ENCODE peak calls at places on chromosomes 2 and 18, in six cellular contexts. One of them, this sample, is unnamed.

GRCh38 chr2:9703085-9703641 is 72.4 kb upstream of the YWHAQ start:
- DNase-seq in endothelial cell of umbilical vein: no peak
- DNase-seq in K562: no peak
- DNase-seq in A549: peak; percentile 90
- DNase-seq in GM12878: no peak
- DNase-seq in HepG2: peak; percentile 39
- DNase-seq in this sample: peak; percentile 58

GRCh38 chr18:12991839-12992216 is 666 bp downstream of the CEP192 start:
- DNase-seq in endothelial cell of umbilical vein: no peak
- DNase-seq in K562: no peak
- DNase-seq in A549: no peak
- DNase-seq in GM12878: no peak
- DNase-seq in HepG2: no peak
- DNase-seq in this sample: no peak

GRCh38 chr2:207501797-207502196 is 28.0 kb upstream of the CREB1 start:
- DNase-seq in endothelial cell of umbilical vein: no peak
- DNase-seq in K562: no peak
- DNase-seq in A549: no peak
- DNase-seq in GM12878: no peak
- DNase-seq in HepG2: no peak
- DNase-seq in this sample: peak; percentile 30

GRCh38 chr2:43778233-43778632 is 4.4 kb downstream of the DYNC2LI1 start:
- DNase-seq in endothelial cell of umbilical vein: no peak
- DNase-seq in K562: no peak
- DNase-seq in A549: no peak
- DNase-seq in GM12878: no peak
- DNase-seq in HepG2: no peak
- DNase-seq in this sample: no peak

GRCh38 chr2:204175552-204176271 is 239.1 kb downstream of the ICOS start:
- DNase-seq in endothelial cell of umbilical vein: no peak
- DNase-seq in K562: no peak
- DNase-seq in A549: no peak
- DNase-seq in GM12878: no peak
- DNase-seq in HepG2: peak; percentile 34
- DNase-seq in this sample: no peak

GRCh38 chr2:57943271-57943670 is 103.3 kb upstream of the VRK2 start:
- DNase-seq in endothelial cell of umbilical vein: no peak
- DNase-seq in K562: no peak
- DNase-seq in A549: no peak
- DNase-seq in GM12878: no peak
- DNase-seq in HepG2: no peak
- DNase-seq in this sample: no peak

GRCh38 chr2:62787381-62787780 is 81.9 kb downstream of the EHBP1 start:
- DNase-seq in endothelial cell of umbilical vein: peak; percentile 69
- DNase-seq in K562: no peak
- DNase-seq in A549: no peak
- DNase-seq in GM12878: no peak
- DNase-seq in HepG2: no peak
- DNase-seq in this sample: peak; percentile 58

GRCh38 chr18:65091737-65092329 is 659.0 kb upstream of the CDH7 start:
- DNase-seq in endothelial cell of umbilical vein: no peak
- DNase-seq in K562: peak; percentile 1
- DNase-seq in A549: no peak
- DNase-seq in GM12878: no peak
- DNase-seq in HepG2: peak; percentile 14
- DNase-seq in this sample: peak; percentile 34

GRCh38 chr2:48433682-48434081 is 96.3 kb upstream of the STON1 start:
- DNase-seq in endothelial cell of umbilical vein: no peak
- DNase-seq in K562: no peak
- DNase-seq in A549: no peak
- DNase-seq in GM12878: no peak
- DNase-seq in HepG2: no peak
- DNase-seq in this sample: no peak

GRCh38 chr2:189412330-189412953 is 28.8 kb upstream of the WDR75 start:
- DNase-seq in endothelial cell of umbilical vein: peak; percentile 72
- DNase-seq in K562: peak; percentile 22
- DNase-seq in A549: peak; percentile 12
- DNase-seq in GM12878: no peak
- DNase-seq in HepG2: peak; percentile 39
- DNase-seq in this sample: peak; percentile 55

GRCh38 chr18:56815926-56816325 is 164.8 kb downstream of the WDR7 start:
- DNase-seq in endothelial cell of umbilical vein: no peak
- DNase-seq in K562: no peak
- DNase-seq in A549: peak; percentile 49
- DNase-seq in GM12878: no peak
- DNase-seq in HepG2: peak; percentile 48
- DNase-seq in this sample: no peak

GRCh38 chr2:202669841-202670240 is 35.1 kb downstream of the FAM117B start:
- DNase-seq in endothelial cell of umbilical vein: no peak
- DNase-seq in K562: no peak
- DNase-seq in A549: no peak
- DNase-seq in GM12878: peak; percentile 35
- DNase-seq in HepG2: no peak
- DNase-seq in this sample: no peak

GRCh38 chr2:51997571-51997970 is 965.6 kb upstream of the NRXN1 start:
- DNase-seq in endothelial cell of umbilical vein: no peak
- DNase-seq in K562: no peak
- DNase-seq in A549: no peak
- DNase-seq in GM12878: no peak
- DNase-seq in HepG2: no peak
- DNase-seq in this sample: peak; percentile 12

GRCh38 chr2:99651930-99652670 is 162.3 kb upstream of the REV1 start:
- DNase-seq in endothelial cell of umbilical vein: no peak
- DNase-seq in K562: no peak
- DNase-seq in A549: no peak
- DNase-seq in GM12878: no peak
- DNase-seq in HepG2: no peak
- DNase-seq in this sample: no peak

GRCh38 chr2:234690569-234691225 is 193.8 kb upstream of the ARL4C start:
- DNase-seq in endothelial cell of umbilical vein: peak; percentile 97
- DNase-seq in K562: no peak
- DNase-seq in A549: no peak
- DNase-seq in GM12878: no peak
- DNase-seq in HepG2: peak; percentile 42
- DNase-seq in this sample: no peak

GRCh38 chr2:148023861-148024260 is 3.0 kb downstream of the MBD5 start:
- DNase-seq in endothelial cell of umbilical vein: no peak
- DNase-seq in K562: no peak
- DNase-seq in A549: no peak
- DNase-seq in GM12878: no peak
- DNase-seq in HepG2: no peak
- DNase-seq in this sample: peak; percentile 31

GRCh38 chr2:207163815-207164747 is 1.7 kb downstream of the KLF7 start:
- DNase-seq in endothelial cell of umbilical vein: peak; percentile 84
- DNase-seq in K562: no peak
- DNase-seq in A549: peak; percentile 21
- DNase-seq in GM12878: no peak
- DNase-seq in HepG2: peak; percentile 37
- DNase-seq in this sample: peak; percentile 21

GRCh38 chr2:219919506-219919905 is 292.1 kb downstream of the SLC4A3 start:
- DNase-seq in endothelial cell of umbilical vein: no peak
- DNase-seq in K562: no peak
- DNase-seq in A549: no peak
- DNase-seq in GM12878: no peak
- DNase-seq in HepG2: no peak
- DNase-seq in this sample: no peak

GRCh38 chr2:204869142-204869823 is 324.0 kb downstream of the PARD3B start:
- DNase-seq in endothelial cell of umbilical vein: peak; percentile 53
- DNase-seq in K562: no peak
- DNase-seq in A549: no peak
- DNase-seq in GM12878: no peak
- DNase-seq in HepG2: no peak
- DNase-seq in this sample: no peak

DNA sequence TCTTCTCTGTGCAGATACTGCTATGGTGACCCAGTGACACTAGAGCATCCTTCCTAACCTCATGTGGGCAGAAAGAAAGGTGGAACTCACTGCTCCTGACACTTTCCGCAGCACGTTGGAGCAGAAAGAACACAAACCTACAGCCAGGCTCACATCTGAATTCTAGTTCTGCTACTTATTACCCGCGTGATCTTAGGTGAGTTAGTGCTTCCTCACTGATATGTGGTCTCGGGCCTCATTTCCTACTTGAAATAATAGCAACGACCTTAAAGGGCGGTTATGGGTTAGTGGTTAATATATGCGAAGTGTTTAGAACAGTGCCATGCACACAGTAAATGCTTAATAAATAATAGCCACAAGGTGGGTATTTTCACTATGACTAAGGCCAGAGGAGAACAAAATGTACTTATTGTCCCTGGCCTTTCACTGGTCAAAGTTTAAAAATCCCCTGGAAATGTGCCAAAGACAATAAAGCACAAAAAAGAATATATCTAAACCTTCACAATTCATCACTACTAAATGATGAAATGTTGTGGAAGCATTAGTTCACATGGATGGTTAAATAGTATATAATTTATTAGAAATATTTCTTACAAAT is 66.6 kb downstream of the MYOM1 start:
- DNase-seq in endothelial cell of umbilical vein: peak; percentile 42
- DNase-seq in K562: no peak
- DNase-seq in A549: no peak
- DNase-seq in GM12878: peak; percentile 80
- DNase-seq in HepG2: peak; percentile 88
- DNase-seq in this sample: no peak
- TF ChIP-seq MYC in endothelial cell of umbilical vein: no peak
- TF ChIP-seq MYC in K562: no peak
- TF ChIP-seq MYC in A549: no peak
- TF ChIP-seq MYC in GM12878: no peak
- TF ChIP-seq MYC in HepG2: no peak
- TF ChIP-seq MYC in this sample: no peak

GRCh38 chr18:21342372-21342771 is 100.3 kb downstream of the GREB1L start:
- DNase-seq in endothelial cell of umbilical vein: no peak
- DNase-seq in K562: no peak
- DNase-seq in A549: no peak
- DNase-seq in GM12878: no peak
- DNase-seq in HepG2: no peak
- DNase-seq in this sample: no peak

GRCh38 chr18:21345851-21346250 is 103.8 kb downstream of the GREB1L start:
- DNase-seq in endothelial cell of umbilical vein: no peak
- DNase-seq in K562: no peak
- DNase-seq in A549: no peak
- DNase-seq in GM12878: no peak
- DNase-seq in HepG2: no peak
- DNase-seq in this sample: no peak

GRCh38 chr18:21336846-21337245 is 94.8 kb downstream of the GREB1L start:
- DNase-seq in endothelial cell of umbilical vein: no peak
- DNase-seq in K562: no peak
- DNase-seq in A549: no peak
- DNase-seq in GM12878: no peak
- DNase-seq in HepG2: no peak
- DNase-seq in this sample: no peak

GRCh38 chr18:21344860-21345259 is 102.8 kb downstream of the GREB1L start:
- DNase-seq in endothelial cell of umbilical vein: no peak
- DNase-seq in K562: no peak
- DNase-seq in A549: no peak
- DNase-seq in GM12878: no peak
- DNase-seq in HepG2: no peak
- DNase-seq in this sample: no peak

DNA sequence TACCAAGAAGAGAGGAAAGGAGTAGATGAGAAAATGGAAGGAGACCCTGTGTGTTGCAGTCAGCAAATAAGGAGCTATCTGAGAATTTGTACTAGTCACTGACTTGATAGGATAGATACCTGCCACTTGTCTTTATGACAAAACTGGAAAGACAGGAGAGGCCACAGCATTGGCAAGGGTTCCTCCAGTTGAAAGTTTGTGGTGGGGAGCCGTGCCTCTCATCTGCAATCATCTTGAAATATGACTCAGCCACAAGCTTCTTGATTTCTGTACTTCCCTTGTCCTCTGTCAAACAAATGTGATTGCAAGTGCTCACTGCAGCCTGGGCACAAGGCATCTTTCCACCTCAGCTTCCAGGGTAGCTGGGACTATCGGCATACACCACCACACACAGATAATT is 99.1 kb downstream of the GREB1L start:
- DNase-seq in endothelial cell of umbilical vein: no peak
- DNase-seq in K562: no peak
- DNase-seq in A549: no peak
- DNase-seq in GM12878: no peak
- DNase-seq in HepG2: no peak
- DNase-seq in this sample: peak; percentile 6
- TF ChIP-seq CTCF in endothelial cell of umbilical vein: no peak
- TF ChIP-seq CTCF in K562: no peak
- TF ChIP-seq CTCF in A549: no peak
- TF ChIP-seq CTCF in GM12878: no peak
- TF ChIP-seq CTCF in HepG2: no peak
- TF ChIP-seq CTCF in this sample: no peak

DNA sequence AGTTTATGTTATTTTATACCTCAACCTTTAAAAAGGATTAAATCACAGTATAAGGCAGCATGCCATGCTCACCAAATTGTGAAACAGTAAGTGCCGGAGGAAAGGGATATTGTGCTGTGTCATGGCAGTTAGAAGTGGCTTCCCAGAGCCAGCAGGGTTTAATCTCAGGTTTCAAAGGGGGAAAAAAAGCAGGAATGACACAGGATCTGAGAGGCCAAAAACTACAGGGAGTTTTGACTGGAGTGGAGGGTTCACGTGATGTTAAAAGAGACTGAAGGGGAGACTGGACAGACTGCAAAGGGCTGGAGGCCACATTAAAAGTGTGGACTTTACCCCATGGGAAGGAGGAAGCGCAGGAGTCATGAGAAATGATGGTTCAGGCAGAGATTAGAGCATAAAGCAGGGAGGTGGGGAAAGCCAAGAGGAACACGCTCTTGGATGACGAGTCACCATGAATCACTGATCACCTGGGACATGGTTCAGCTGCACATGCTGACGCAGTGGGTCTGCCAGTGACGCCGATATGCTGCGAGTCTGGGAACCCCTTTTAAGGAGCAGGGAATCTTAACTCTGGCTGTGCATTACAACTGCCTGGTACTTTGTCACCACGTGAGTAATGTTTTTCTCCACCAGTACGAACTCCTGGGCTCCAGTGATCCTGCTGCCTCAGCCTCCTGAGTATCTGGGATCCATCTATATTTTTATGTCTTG is 6.1 kb downstream of the CHMP1B start:
- DNase-seq in endothelial cell of umbilical vein: peak; percentile 71
- DNase-seq in K562: peak; percentile 44
- DNase-seq in A549: peak; percentile 90
- DNase-seq in GM12878: no peak
- DNase-seq in HepG2: peak; percentile 95
- DNase-seq in this sample: peak; percentile 23
- H3K4me3 ChIP-seq in endothelial cell of umbilical vein: no peak overlapping the region
- H3K4me3 ChIP-seq in K562: no peak overlapping the region
- H3K4me3 ChIP-seq in A549: peak overlapping the region; percentile 54
- H3K4me3 ChIP-seq in GM12878: no peak overlapping the region
- H3K4me3 ChIP-seq in HepG2: peak overlapping the region; percentile 37
- H3K4me3 ChIP-seq in this sample: no peak overlapping the region

GRCh38 chr2:74079522-74080341 is 68.0 kb downstream of the BOLA3 start:
- DNase-seq in endothelial cell of umbilical vein: no peak
- DNase-seq in K562: no peak
- DNase-seq in A549: no peak
- DNase-seq in GM12878: peak; percentile 48
- DNase-seq in HepG2: no peak
- DNase-seq in this sample: peak; percentile 35
- TF ChIP-seq MYC in endothelial cell of umbilical vein: no peak
- TF ChIP-seq MYC in K562: no peak
- TF ChIP-seq MYC in A549: no peak
- TF ChIP-seq MYC in GM12878: no peak
- TF ChIP-seq MYC in HepG2: no peak
- TF ChIP-seq MYC in this sample: no peak

GRCh38 chr2:175282300-175282699 is 100.8 kb upstream of the ATP5MC3 start:
- DNase-seq in endothelial cell of umbilical vein: peak; percentile 44
- DNase-seq in K562: peak; percentile 23
- DNase-seq in A549: peak; percentile 64
- DNase-seq in GM12878: no peak
- DNase-seq in HepG2: peak; percentile 20
- DNase-seq in this sample: peak; percentile 73
- TF ChIP-seq CTCF in endothelial cell of umbilical vein: peak; percentile 26
- TF ChIP-seq CTCF in K562: peak; percentile 35
- TF ChIP-seq CTCF in A549: peak; percentile 56
- TF ChIP-seq CTCF in GM12878: peak; percentile 49
- TF ChIP-seq CTCF in HepG2: peak; percentile 61
- TF ChIP-seq CTCF in this sample: peak; percentile 21